ENCODE peak calls at places on chromosomes 16 and 17, in five cellular contexts. K is dorsolateral prefrontal cortex, E is esophagus muscularis mucosa, R is lower leg skin, L is fibroblast of mammary gland. U is an unnamed sample.

GRCh38 chr16:50336884-50337283 is 31.9 kb downstream of the BRD7 start:
- DNase-seq in K (no peak), E (no peak), R (no peak), L (no peak), U (no peak)

GRCh38 chr17:15510361-15510760 is 42.9 kb upstream of the CDRT4 start:
- DNase-seq in K (no peak), E (no peak), R (no peak), L (peak; percentile 74), U (no peak)

GRCh38 chr16:4691666-4692412 is 1.5 kb upstream of the NUDT16L1 start:
- DNase-seq in K (no peak), E (no peak), R (no peak), L (no peak), U (no peak)

GRCh38 chr17:45234641-45235040 is 13.0 kb downstream of the FMNL1 start:
- DNase-seq in K (no peak), E (no peak), R (no peak), L (no peak), U (no peak)

GRCh38 chr16:4203748-4204147 is 38.1 kb downstream of the SRL start:
- DNase-seq in K (no peak), E (no peak), R (no peak), L (no peak), U (no peak)

GRCh38 chr16:35150805-35151312 is 1691.4 kb downstream of the TP53TG3F start:
- DNase-seq in K (no peak), E (peak; percentile 50), R (no peak), L (no peak), U (no peak)

GRCh38 chr17:37706446-37706845 is 38.4 kb downstream of the HNF1B start:
- DNase-seq in K (no peak), E (no peak), R (no peak), L (no peak), U (no peak)

GRCh38 chr17:2344528-2344927 is 7.2 kb downstream of the SGSM2 start:
- DNase-seq in K (no peak), E (no peak), R (no peak), L (peak; percentile 55), U (no peak)

GRCh38 chr16:89923640-89924297 is 627 bp downstream of the TUBB3 start:
- DNase-seq in K (no peak), E (no peak), R (no peak), L (no peak), U (no peak)

GRCh38 chr16:31001507-31002251 is 8.8 kb downstream of the STX1B start:
- DNase-seq in K (no peak), E (no peak), R (no peak), L (no peak), U (no peak)

GRCh38 chr16:17321824-17322223 is 148.9 kb downstream of the XYLT1 start:
- DNase-seq in K (no peak), E (no peak), R (no peak), L (no peak), U (no peak)

GRCh38 chr17:82271401-82271800 is 2.1 kb downstream of the CSNK1D start:
- DNase-seq in K (no peak), E (no peak), R (no peak), L (no peak), U (no peak)

GRCh38 chr17:41695954-41696720 is 7.5 kb downstream of the EIF1 start:
- DNase-seq in K (peak; percentile 65), E (no peak), R (no peak), L (peak; percentile 85), U (peak; percentile 71)

GRCh38 chr17:28041844-28042656 is 427 bp upstream of the NLK start:
- DNase-seq in K (no peak), E (no peak), R (no peak), L (peak; percentile 29), U (no peak)

DNA sequence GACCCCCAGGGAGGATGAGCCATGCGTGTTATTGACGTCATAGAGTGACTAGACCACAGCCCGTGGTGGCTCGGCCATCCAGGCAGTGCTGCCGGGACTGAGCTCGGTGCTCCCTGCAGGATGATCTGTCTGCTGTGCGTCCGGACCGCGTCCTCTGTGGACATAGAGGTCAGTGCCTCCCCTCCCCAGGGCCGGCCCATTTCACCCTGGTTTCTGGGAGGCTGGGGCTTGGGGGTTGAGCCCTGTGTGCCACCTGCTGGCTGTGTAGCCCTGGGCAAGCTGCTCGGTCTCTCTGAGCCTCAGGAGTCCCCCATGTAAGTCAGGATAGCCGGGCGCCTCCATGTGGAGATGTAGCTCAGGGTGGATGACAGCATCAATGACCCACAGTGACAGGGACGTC is 8.3 kb downstream of the TSC2 start:
- DNase-seq in K (no peak), E (no peak), R (no peak), L (peak; percentile 35), U (no peak)
- TF ChIP-seq CTCF in K (peak; percentile 23), E (no peak), R (no peak), L (peak; percentile 6), U (no peak)

DNA sequence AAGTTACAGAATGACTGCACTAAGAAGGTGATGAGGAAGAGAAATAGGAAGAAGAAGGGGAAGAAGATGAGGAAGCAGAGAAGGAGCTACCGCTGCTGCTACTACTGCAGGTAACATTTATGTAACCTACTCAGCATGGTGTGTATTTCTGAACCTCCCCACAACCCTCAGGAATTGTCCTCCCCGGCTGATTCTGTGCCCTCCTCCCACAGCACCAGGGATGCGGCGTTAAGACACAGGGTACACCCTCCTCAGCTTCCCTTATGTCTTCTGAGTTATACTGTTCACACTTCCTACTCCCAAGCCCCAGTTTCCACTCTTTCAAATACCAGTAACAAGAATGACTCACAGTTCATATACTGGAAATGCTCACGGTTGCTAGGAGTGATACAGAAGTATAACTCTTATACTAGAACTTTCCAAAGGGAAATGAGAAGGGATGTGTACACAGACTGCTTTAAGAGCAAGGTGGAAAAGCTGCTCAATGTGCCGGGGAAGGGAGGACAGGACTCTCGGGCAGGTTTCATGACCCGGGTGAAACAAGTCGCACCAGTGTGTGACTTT is 224.5 kb upstream of the PSMD7 start:
- DNase-seq in K (no peak), E (no peak), R (no peak), L (peak; percentile 5), U (no peak)
- TF ChIP-seq CTCF in K (no peak), E (no peak), R (no peak), L (no peak), U (no peak)

GRCh38 chr17:47969975-47970724 is 763 bp upstream of the CDK5RAP3 start:
- DNase-seq in K (no peak), E (no peak), R (no peak), L (no peak), U (no peak)
- TF ChIP-seq CTCF in K (no peak), E (no peak), R (no peak), L (no peak), U (no peak)

DNA sequence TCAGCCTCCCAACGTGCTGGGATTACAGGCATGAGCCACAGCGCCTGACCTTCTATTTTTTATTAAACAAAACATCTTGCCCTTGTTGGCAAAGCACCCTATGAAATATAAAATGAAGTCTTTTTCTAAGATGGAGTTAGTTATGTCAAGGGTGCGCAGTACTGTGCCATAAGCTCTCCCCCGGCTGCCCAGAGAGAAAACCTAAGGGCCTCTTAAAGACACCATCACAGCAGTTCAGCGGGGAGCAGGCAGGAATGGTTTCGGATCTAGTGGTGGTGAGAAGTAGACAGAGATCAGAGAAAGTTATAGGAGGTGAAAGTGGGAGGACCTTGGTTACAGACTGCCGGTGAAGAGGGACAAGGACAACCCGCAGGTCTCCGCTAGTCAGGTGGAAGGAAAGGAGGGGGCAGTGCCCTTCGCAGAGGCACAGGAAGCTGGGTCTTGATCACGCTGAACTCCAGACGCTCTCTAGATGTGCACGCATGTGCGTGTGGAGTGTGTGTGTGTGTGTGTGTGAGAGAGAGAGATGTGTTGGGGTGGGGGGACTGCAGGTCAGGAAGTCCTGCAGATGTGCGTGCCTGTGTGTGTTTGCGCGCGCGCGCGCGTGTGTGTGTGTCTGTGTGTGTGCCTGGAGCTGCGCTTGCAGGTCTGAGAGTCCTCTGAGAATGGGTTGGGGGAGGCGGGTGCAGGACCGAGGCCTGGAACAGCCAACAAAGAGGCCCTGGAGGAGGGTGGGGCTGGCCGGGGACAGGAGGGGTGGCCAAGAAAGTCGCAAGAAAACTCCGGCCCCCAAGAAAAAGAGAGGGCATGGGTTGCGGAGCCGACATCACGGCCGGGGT is 748 bp upstream of the CMTM3 start:
- DNase-seq in K (no peak), E (no peak), R (peak; percentile 47), L (peak; percentile 51), U (peak; percentile 60)
- TF ChIP-seq CTCF in K (no peak), E (no peak), R (no peak), L (no peak), U (no peak)

DNA sequence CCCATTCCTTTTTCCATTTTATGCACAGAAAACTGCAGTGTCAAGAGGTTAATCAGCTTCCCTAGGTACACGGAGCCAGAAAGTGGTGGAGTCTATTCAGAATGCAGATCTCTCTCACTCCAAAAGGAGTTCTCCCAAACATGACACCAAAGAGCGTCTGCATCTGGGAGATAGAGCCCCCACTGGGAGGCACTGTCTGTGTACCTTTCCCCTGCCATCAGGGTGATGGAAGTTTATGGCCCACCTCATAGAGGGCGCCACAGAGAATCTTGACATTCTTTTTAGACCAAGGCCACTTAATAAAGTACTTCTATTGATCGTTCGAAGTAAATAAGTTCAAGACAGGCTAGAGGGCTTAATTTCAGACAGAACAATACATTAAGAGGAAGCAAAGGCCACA is 493.7 kb upstream of the ERCC4 start:
- DNase-seq in K (no peak), E (no peak), R (no peak), L (no peak), U (no peak)
- TF ChIP-seq CTCF in K (no peak), E (no peak), R (no peak), L (no peak), U (no peak)

GRCh38 chr16:67730326-67730725 is 11.2 kb upstream of the GFOD2 start:
- DNase-seq in K (no peak), E (no peak), R (no peak), L (no peak), U (no peak)
- TF ChIP-seq CTCF in K (no peak), E (no peak), R (no peak), L (no peak), U (no peak)

DNA sequence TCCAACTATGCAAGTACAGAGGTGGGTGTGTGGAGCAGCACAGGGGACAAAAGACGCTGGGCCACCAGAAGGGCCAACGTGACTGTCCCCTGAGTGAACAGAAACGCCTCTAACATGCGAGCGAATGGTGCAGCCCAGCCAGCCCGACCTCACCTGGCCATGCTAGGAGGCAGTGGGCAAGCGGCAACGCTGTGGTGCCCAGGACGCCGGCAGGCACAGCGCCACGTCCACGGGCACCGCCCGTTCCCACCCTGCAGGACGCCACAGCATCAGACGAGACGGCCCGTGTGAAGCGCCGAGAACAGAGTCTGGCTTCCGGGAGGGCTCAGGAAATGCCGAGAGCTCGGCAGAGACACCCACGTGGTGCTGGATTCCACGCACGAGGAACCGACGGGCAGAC is 2.2 kb downstream of the CEP295NL start:
- DNase-seq in K (no peak), E (no peak), R (no peak), L (no peak), U (no peak)
- TF ChIP-seq CTCF in K (no peak), E (no peak), R (no peak), L (no peak), U (no peak)

GRCh38 chr17:63426041-63426916 is 19.8 kb downstream of the CYB561 start:
- DNase-seq in K (no peak), E (no peak), R (no peak), L (no peak), U (no peak)
- TF ChIP-seq CTCF in K (no peak), E (no peak), R (no peak), L (no peak), U (no peak)

U was measured in mesothelial cell of epicardium.